ENCODE peak calls at places on chromosomes 4 and X, in seven cellular contexts. J, V, F, E, S, Y and C are unnamed samples.

GRCh38 chr4:5719329-5720055 is 8.5 kb downstream of the EVC start:
- DNase-seq in J (no peak), V (no peak), F (no peak), E (no peak), S (no peak), Y (no peak), C (no peak)

GRCh38 chrX:45479196-45479834 is 278.6 kb upstream of the DIPK2B start:
- DNase-seq in J (no peak), V (no peak), F (peak), E (no peak), S (peak), Y (peak), C (peak)

GRCh38 chrX:109902665-109903064 is 100.2 kb upstream of the TMEM164 start:
- DNase-seq in J (no peak), V (no peak), F (no peak), E (no peak), S (peak), Y (no peak), C (peak)

GRCh38 chr4:81664079-81664478 is 192.4 kb upstream of the RASGEF1B start:
- DNase-seq in J (no peak), V (no peak), F (peak), E (no peak), S (no peak), Y (no peak), C (no peak)

GRCh38 chrX:47321978-47322377 is 48.4 kb upstream of the ZNF157 start:
- DNase-seq in J (no peak), V (peak), F (no peak), E (no peak), S (no peak), Y (no peak), C (no peak)

GRCh38 chrX:116435597-116435996 is 809 bp upstream of the SLC6A14 start:
- DNase-seq in J (no peak), V (no peak), F (no peak), E (no peak), S (no peak), Y (no peak), C (no peak)

GRCh38 chrX:48083212-48083611 is 11.8 kb upstream of the ZNF630 start:
- DNase-seq in J (peak), V (peak), F (peak), E (no peak), S (peak), Y (peak), C (peak)

GRCh38 chr4:8834681-8835220 is 36.9 kb downstream of the HMX1 start:
- DNase-seq in J (no peak), V (peak), F (no peak), E (no peak), S (no peak), Y (no peak), C (no peak)

GRCh38 chr4:102429553-102429952 is 71.6 kb upstream of the NFKB1 start:
- DNase-seq in J (no peak), V (no peak), F (peak), E (no peak), S (peak), Y (peak), C (no peak)

GRCh38 chr4:96593422-96593821 is 753.5 kb downstream of the PDHA2 start:
- DNase-seq in J (no peak), V (no peak), F (no peak), E (no peak), S (no peak), Y (no peak), C (no peak)

GRCh38 chrX:153456161-153456560 is 10.3 kb upstream of the TREX2 start:
- DNase-seq in J (no peak), V (no peak), F (no peak), E (no peak), S (no peak), Y (no peak), C (no peak)

GRCh38 chr4:153676491-153676890 is 7.6 kb upstream of the TLR2 start:
- DNase-seq in J (no peak), V (no peak), F (peak), E (no peak), S (peak), Y (no peak), C (no peak)

GRCh38 chr4:113300384-113301011 is 251.0 kb downstream of the ANK2 start:
- DNase-seq in J (no peak), V (no peak), F (peak), E (no peak), S (peak), Y (no peak), C (no peak)

GRCh38 chrX:13452283-13452682 is 117.1 kb upstream of the EGFL6 start:
- DNase-seq in J (no peak), V (no peak), F (no peak), E (no peak), S (no peak), Y (no peak), C (no peak)

GRCh38 chrX:102934624-102935023 is 2.4 kb upstream of the RAB40AL start:
- DNase-seq in J (no peak), V (peak), F (peak), E (no peak), S (peak), Y (no peak), C (peak)

GRCh38 chr4:74444891-74445642 is at the start of gene AREG:
- DNase-seq in J (peak), V (peak), F (peak), E (peak), S (peak), Y (peak), C (peak)

GRCh38 chr4:165873298-165874071 is 448 bp downstream of the TLL1 start:
- DNase-seq in J (no peak), V (peak), F (peak), E (no peak), S (no peak), Y (no peak), C (no peak)

GRCh38 chrX:130117166-130117565 is 6.9 kb upstream of the ELF4 start:
- DNase-seq in J (no peak), V (no peak), F (no peak), E (no peak), S (no peak), Y (no peak), C (no peak)

GRCh38 chrX:154804957-154805695 is at the start of gene MPP1:
- DNase-seq in J (peak), V (peak), F (peak), E (peak), S (peak), Y (peak), C (peak)

GRCh38 chr4:76547167-76547760 is 112.2 kb downstream of the SHROOM3 start:
- DNase-seq in J (no peak), V (no peak), F (no peak), E (no peak), S (no peak), Y (no peak), C (no peak)

GRCh38 chrX:134004038-134004437 is 18.6 kb upstream of the GPC3 start:
- DNase-seq in J (no peak), V (no peak), F (peak), E (no peak), S (peak), Y (no peak), C (no peak)